ENCODE peak calls at places on chromosomes 1 and 21, in ten cellular contexts. J, K, N, W, Q, Y, F, E, X and M are unnamed samples.

GRCh38 chr1:2796890-2797740 is 4.4 kb downstream of the TTC34 start:
- DNase-seq in J (no peak), K (no peak), N (no peak), W (no peak), Q (no peak), Y (peak; percentile 31), F (no peak), E (peak; percentile 48), X (no peak), M (no peak)

GRCh38 chr1:54158071-54158470 is 5.3 kb upstream of the CDCP2 start:
- DNase-seq in J (no peak), K (no peak), N (peak; percentile 34), W (no peak), Q (no peak), Y (no peak), F (no peak), E (no peak), X (peak; percentile 44), M (no peak)

GRCh38 chr1:236568285-236568894 is 35.9 kb downstream of the HEATR1 start:
- DNase-seq in J (no peak), K (no peak), N (no peak), W (no peak), Q (no peak), Y (no peak), F (no peak), E (no peak), X (no peak), M (no peak)

GRCh38 chr1:187921426-187921825 is 1092.7 kb downstream of the PLA2G4A start:
- DNase-seq in J (no peak), K (no peak), N (no peak), W (no peak), Q (no peak), Y (no peak), F (no peak), E (no peak), X (no peak), M (no peak)

GRCh38 chr21:28627691-28628090 is 365.0 kb downstream of the LTN1 start:
- DNase-seq in J (no peak), K (no peak), N (no peak), W (no peak), Q (no peak), Y (no peak), F (no peak), E (no peak), X (no peak), M (no peak)

GRCh38 chr1:113811353-113811887 is 856 bp downstream of the RSBN1 start:
- DNase-seq in J (no peak), K (peak; percentile 45), N (peak; percentile 62), W (no peak), Q (peak; percentile 19), Y (peak; percentile 65), F (peak; percentile 25), E (no peak), X (no peak), M (peak; percentile 23)

GRCh38 chr1:235149824-235150223 is 11.2 kb downstream of the RBM34 start:
- DNase-seq in J (peak; percentile 19), K (no peak), N (no peak), W (no peak), Q (no peak), Y (no peak), F (no peak), E (no peak), X (no peak), M (no peak)

GRCh38 chr1:25433389-25434186 is 2.9 kb downstream of the MACO1 start:
- DNase-seq in J (no peak), K (peak; percentile 15), N (no peak), W (peak; percentile 20), Q (no peak), Y (no peak), F (no peak), E (no peak), X (no peak), M (no peak)

GRCh38 chr1:153352523-153352922 is 3.9 kb upstream of the PGLYRP4 start:
- DNase-seq in J (peak; percentile 65), K (peak; percentile 53), N (peak; percentile 66), W (peak; percentile 61), Q (peak; percentile 77), Y (peak; percentile 74), F (peak; percentile 79), E (peak; percentile 84), X (peak; percentile 72), M (peak; percentile 78)

GRCh38 chr1:224333309-224333926 is 3.4 kb upstream of the NVL start:
- DNase-seq in J (no peak), K (no peak), N (no peak), W (no peak), Q (peak; percentile 57), Y (no peak), F (peak; percentile 49), E (no peak), X (no peak), M (no peak)

GRCh38 chr1:224082146-224082545 is 31.8 kb upstream of the FBXO28 start:
- DNase-seq in J (no peak), K (no peak), N (no peak), W (no peak), Q (no peak), Y (no peak), F (no peak), E (no peak), X (no peak), M (no peak)

GRCh38 chr21:26850116-26850643 is 5.0 kb upstream of the ADAMTS1 start:
- DNase-seq in J (no peak), K (no peak), N (no peak), W (no peak), Q (peak; percentile 51), Y (no peak), F (peak; percentile 15), E (no peak), X (no peak), M (no peak)

DNA sequence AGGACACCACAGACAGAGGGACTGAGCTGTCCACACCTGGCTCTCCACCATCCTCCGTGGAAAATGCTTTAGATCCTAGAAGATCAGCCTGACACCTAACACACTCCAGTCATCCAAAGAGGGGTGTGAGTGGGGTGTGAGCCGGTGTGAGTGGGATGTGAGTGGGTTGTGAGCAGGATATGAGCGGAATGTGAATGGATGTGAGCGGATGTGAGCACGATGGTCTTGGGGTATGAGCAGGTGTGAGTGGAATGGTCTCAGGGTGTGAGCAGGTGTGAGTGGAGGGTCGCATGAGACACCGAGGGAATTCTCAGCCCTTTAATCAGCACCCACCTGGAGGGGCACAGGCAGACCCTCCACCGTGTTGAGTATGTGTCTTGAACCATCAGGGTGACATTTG is 851 bp downstream of the TCP10L start:
- DNase-seq in J (no peak), K (no peak), N (no peak), W (no peak), Q (no peak), Y (no peak), F (no peak), E (no peak), X (no peak), M (no peak)
- TF ChIP-seq EP300 in J (no peak), K (no peak), N (no peak), W (no peak), Q (no peak), Y (no peak), F (no peak), E (no peak), X (no peak), M (no peak)

DNA sequence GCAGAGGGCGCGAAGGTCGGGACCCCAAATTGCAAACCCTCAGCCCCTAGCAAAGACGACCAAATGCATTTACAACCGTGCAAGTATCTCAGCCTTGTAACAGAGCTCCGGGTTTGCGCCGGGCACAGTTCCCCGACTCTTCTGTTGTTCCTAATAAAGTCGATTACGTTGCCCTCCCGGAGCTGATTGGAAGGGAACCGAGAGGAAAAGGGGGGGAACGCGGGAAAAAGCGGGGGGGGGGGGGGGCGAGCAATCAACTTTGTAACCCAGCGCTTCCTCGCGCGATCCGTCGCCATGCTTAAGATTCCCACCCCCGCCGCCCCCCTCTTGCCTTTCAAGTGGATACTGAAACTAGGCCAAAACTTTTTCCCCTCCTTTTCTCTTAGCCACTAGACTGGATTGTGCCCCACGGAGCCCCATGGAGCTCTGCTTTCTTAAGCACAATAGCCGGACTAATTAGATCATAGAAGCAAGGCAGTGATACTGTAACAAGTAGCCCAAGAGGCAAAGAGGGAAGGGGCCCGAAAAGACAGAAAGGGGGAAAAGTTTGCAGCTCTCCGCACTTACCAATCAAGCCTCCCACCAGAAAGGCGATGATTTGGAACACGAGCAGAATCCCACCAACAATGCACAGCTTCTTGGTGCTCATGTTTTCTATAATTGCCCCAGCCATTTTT is 558 bp downstream of the WLS start:
- DNase-seq in J (no peak), K (peak; percentile 53), N (peak; percentile 69), W (peak; percentile 75), Q (peak; percentile 73), Y (peak; percentile 82), F (no peak), E (peak; percentile 92), X (peak; percentile 59), M (peak; percentile 68)
- H3K27ac ChIP-seq in J (no peak overlapping the region), K (peak overlapping the region; percentile 70), N (peak overlapping the region; percentile 83), W (peak overlapping the region; percentile 73), Q (peak overlapping the region; percentile 74), Y (peak overlapping the region; percentile 81), F (no peak overlapping the region), E (peak overlapping the region; percentile 94), X (peak overlapping the region; percentile 88), M (peak overlapping the region; percentile 88)

DNA sequence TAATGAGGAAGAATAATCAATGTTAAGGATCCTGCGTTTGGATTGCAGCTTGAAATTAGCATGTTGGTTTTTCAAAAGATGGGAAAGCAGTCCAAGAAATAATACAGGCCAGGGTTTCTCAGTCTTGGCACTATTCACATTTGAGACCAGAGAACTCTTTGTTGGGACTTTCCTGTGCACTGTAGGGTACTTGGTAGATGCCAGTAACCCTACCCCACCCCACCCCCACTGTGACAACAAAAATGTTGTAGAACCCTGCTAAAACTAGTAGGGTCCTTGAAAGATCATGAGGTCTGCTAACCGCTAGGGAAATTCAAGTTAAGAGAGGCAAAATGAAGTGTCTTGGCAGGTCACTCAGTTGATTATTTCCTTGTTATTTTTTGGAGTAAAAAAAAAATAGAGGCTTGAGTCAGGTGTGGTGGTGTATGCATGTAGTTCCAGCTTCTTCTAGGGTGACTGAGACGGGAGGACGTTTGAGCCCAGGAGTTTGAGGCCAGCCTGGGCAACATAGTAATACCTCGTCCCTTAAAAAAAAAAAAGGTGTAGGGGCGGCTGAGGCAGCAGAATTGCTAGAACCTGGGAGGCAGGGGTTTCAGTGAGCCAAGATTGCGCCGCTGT is 53.3 kb downstream of the SPEN start:
- DNase-seq in J (no peak), K (no peak), N (no peak), W (no peak), Q (no peak), Y (no peak), F (no peak), E (no peak), X (no peak), M (peak; percentile 63)
- H3K36me3 ChIP-seq in J (no peaks in the 10 kb centered on the region), K (no peaks in the 10 kb centered on the region), N (no peaks in the 10 kb centered on the region), W (no peaks in the 10 kb centered on the region), Q (no peaks in the 10 kb centered on the region), Y (peaks cover 3% of the 10 kb centered on the region), F (peaks cover 39% of the 10 kb centered on the region), E (no peaks in the 10 kb centered on the region), X (no peaks in the 10 kb centered on the region), M (peaks cover 12% of the 10 kb centered on the region)

DNA sequence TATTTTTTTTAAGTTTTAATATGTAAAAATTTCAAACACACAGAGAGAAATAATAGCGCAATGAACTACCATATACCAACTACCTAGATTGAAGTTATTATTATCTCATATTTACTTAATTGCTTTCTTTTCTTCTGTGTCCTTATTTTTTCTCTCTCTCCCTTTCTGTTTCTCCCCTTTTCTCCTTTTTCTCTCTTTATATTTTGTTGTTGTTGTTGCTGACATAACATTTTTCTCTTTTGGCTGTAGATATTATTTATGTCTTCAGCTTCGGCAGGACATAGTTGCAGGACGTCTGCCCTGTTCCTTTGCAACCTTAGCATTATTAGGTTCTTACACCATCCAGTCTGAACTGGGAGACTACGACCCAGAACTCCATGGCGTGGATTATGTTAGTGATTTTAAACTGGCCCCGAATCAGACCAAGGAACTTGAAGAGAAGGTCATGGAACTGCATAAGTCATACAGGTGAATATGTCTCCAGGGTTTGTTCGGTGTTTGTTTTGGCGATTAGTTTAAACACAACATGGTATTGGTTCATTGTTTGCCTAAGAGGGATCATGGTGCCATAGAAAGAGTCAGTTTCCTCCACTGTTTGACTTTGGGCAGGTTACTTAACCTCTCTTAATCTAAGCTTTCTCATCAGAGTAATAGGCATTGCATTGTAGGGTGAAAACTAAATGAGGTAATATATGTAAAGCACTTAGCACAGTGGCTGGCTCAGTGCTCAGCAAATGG is 103.8 kb downstream of the EPB41 start:
- DNase-seq in J (no peak), K (no peak), N (no peak), W (no peak), Q (no peak), Y (no peak), F (no peak), E (no peak), X (no peak), M (no peak)
- TF ChIP-seq EP300 in J (no peak), K (no peak), N (no peak), W (no peak), Q (no peak), Y (no peak), F (no peak), E (no peak), X (no peak), M (no peak)